ENCODE peak calls at places on chromosome 7, in nine cellular contexts. One of them, this sample, is unnamed.

GRCh38 chr7:151769189-151769821 is 107.6 kb downstream of the PRKAG2 start:
- DNase-seq in tibial artery: no peak
- DNase-seq in activated CD8-positive, alpha-beta memory T cell treated with anti-CD3 and anti-CD28 coated beads for 48 hours: no peak
- DNase-seq in transverse colon: no peak
- DNase-seq in sciatic nerve: no peak
- DNase-seq in amygdala: no peak
- DNase-seq in retinal pigment epithelial cell: no peak
- DNase-seq in NCI-H187: no peak
- DNase-seq in activated T-cell treated with anti-CD3 and anti-CD28 coated beads, Interleukin-2, amount 50 U/mL, for 1 hour: peak
- DNase-seq in this sample: no peak

GRCh38 chr7:4188646-4189045 is 493.4 kb upstream of the FOXK1 start:
- DNase-seq in tibial artery: no peak
- DNase-seq in activated CD8-positive, alpha-beta memory T cell treated with anti-CD3 and anti-CD28 coated beads for 48 hours: no peak
- DNase-seq in transverse colon: no peak
- DNase-seq in sciatic nerve: no peak
- DNase-seq in amygdala: no peak
- DNase-seq in retinal pigment epithelial cell: no peak
- DNase-seq in NCI-H187: no peak
- DNase-seq in activated T-cell treated with anti-CD3 and anti-CD28 coated beads, Interleukin-2, amount 50 U/mL, for 1 hour: no peak
- DNase-seq in this sample: no peak

GRCh38 chr7:27151945-27152815 is at the start of gene HOXA3:
- DNase-seq in tibial artery: peak
- DNase-seq in activated CD8-positive, alpha-beta memory T cell treated with anti-CD3 and anti-CD28 coated beads for 48 hours: no peak
- DNase-seq in transverse colon: peak
- DNase-seq in sciatic nerve: peak
- DNase-seq in amygdala: no peak
- DNase-seq in retinal pigment epithelial cell: no peak
- DNase-seq in NCI-H187: no peak
- DNase-seq in activated T-cell treated with anti-CD3 and anti-CD28 coated beads, Interleukin-2, amount 50 U/mL, for 1 hour: no peak
- DNase-seq in this sample: no peak

GRCh38 chr7:93327006-93327633 is 95.0 kb downstream of the VPS50 start:
- DNase-seq in tibial artery: no peak
- DNase-seq in activated CD8-positive, alpha-beta memory T cell treated with anti-CD3 and anti-CD28 coated beads for 48 hours: no peak
- DNase-seq in transverse colon: no peak
- DNase-seq in sciatic nerve: no peak
- DNase-seq in amygdala: no peak
- DNase-seq in retinal pigment epithelial cell: peak
- DNase-seq in NCI-H187: no peak
- DNase-seq in activated T-cell treated with anti-CD3 and anti-CD28 coated beads, Interleukin-2, amount 50 U/mL, for 1 hour: no peak
- DNase-seq in this sample: peak

GRCh38 chr7:5634107-5634950 is 147.1 kb downstream of the RNF216 start:
- DNase-seq in tibial artery: peak
- DNase-seq in activated CD8-positive, alpha-beta memory T cell treated with anti-CD3 and anti-CD28 coated beads for 48 hours: no peak
- DNase-seq in transverse colon: peak
- DNase-seq in sciatic nerve: peak
- DNase-seq in amygdala: peak
- DNase-seq in retinal pigment epithelial cell: peak
- DNase-seq in NCI-H187: no peak
- DNase-seq in activated T-cell treated with anti-CD3 and anti-CD28 coated beads, Interleukin-2, amount 50 U/mL, for 1 hour: no peak
- DNase-seq in this sample: peak

GRCh38 chr7:151429555-151430331 is 10.2 kb downstream of the CRYGN start:
- DNase-seq in tibial artery: no peak
- DNase-seq in activated CD8-positive, alpha-beta memory T cell treated with anti-CD3 and anti-CD28 coated beads for 48 hours: no peak
- DNase-seq in transverse colon: peak
- DNase-seq in sciatic nerve: no peak
- DNase-seq in amygdala: no peak
- DNase-seq in retinal pigment epithelial cell: no peak
- DNase-seq in NCI-H187: no peak
- DNase-seq in activated T-cell treated with anti-CD3 and anti-CD28 coated beads, Interleukin-2, amount 50 U/mL, for 1 hour: peak
- DNase-seq in this sample: peak

GRCh38 chr7:33379891-33380525 is 250.6 kb downstream of the BBS9 start:
- DNase-seq in tibial artery: no peak
- DNase-seq in activated CD8-positive, alpha-beta memory T cell treated with anti-CD3 and anti-CD28 coated beads for 48 hours: no peak
- DNase-seq in transverse colon: no peak
- DNase-seq in sciatic nerve: no peak
- DNase-seq in amygdala: no peak
- DNase-seq in retinal pigment epithelial cell: no peak
- DNase-seq in NCI-H187: no peak
- DNase-seq in activated T-cell treated with anti-CD3 and anti-CD28 coated beads, Interleukin-2, amount 50 U/mL, for 1 hour: no peak
- DNase-seq in this sample: no peak

GRCh38 chr7:44377681-44378421 is 52.5 kb upstream of the CAMK2B start:
- DNase-seq in tibial artery: peak
- DNase-seq in activated CD8-positive, alpha-beta memory T cell treated with anti-CD3 and anti-CD28 coated beads for 48 hours: no peak
- DNase-seq in transverse colon: no peak
- DNase-seq in sciatic nerve: no peak
- DNase-seq in amygdala: no peak
- DNase-seq in retinal pigment epithelial cell: no peak
- DNase-seq in NCI-H187: no peak
- DNase-seq in activated T-cell treated with anti-CD3 and anti-CD28 coated beads, Interleukin-2, amount 50 U/mL, for 1 hour: no peak
- DNase-seq in this sample: no peak

GRCh38 chr7:148044173-148044572 is 546.4 kb upstream of the C7orf33 start:
- DNase-seq in tibial artery: no peak
- DNase-seq in activated CD8-positive, alpha-beta memory T cell treated with anti-CD3 and anti-CD28 coated beads for 48 hours: no peak
- DNase-seq in transverse colon: no peak
- DNase-seq in sciatic nerve: no peak
- DNase-seq in amygdala: no peak
- DNase-seq in retinal pigment epithelial cell: no peak
- DNase-seq in NCI-H187: no peak
- DNase-seq in activated T-cell treated with anti-CD3 and anti-CD28 coated beads, Interleukin-2, amount 50 U/mL, for 1 hour: no peak
- DNase-seq in this sample: no peak

GRCh38 chr7:66739953-66740301 is 606 bp upstream of the RABGEF1 start:
- DNase-seq in tibial artery: no peak
- DNase-seq in activated CD8-positive, alpha-beta memory T cell treated with anti-CD3 and anti-CD28 coated beads for 48 hours: no peak
- DNase-seq in transverse colon: no peak
- DNase-seq in sciatic nerve: no peak
- DNase-seq in amygdala: no peak
- DNase-seq in retinal pigment epithelial cell: no peak
- DNase-seq in NCI-H187: no peak
- DNase-seq in activated T-cell treated with anti-CD3 and anti-CD28 coated beads, Interleukin-2, amount 50 U/mL, for 1 hour: no peak
- DNase-seq in this sample: no peak

GRCh38 chr7:143490719-143491306 is 13.1 kb downstream of the TAS2R41 start:
- DNase-seq in tibial artery: no peak
- DNase-seq in activated CD8-positive, alpha-beta memory T cell treated with anti-CD3 and anti-CD28 coated beads for 48 hours: no peak
- DNase-seq in transverse colon: no peak
- DNase-seq in sciatic nerve: no peak
- DNase-seq in amygdala: no peak
- DNase-seq in retinal pigment epithelial cell: no peak
- DNase-seq in NCI-H187: no peak
- DNase-seq in activated T-cell treated with anti-CD3 and anti-CD28 coated beads, Interleukin-2, amount 50 U/mL, for 1 hour: no peak
- DNase-seq in this sample: peak

GRCh38 chr7:1918881-1919525 is 248.9 kb downstream of the ELFN1 start:
- DNase-seq in tibial artery: no peak
- DNase-seq in activated CD8-positive, alpha-beta memory T cell treated with anti-CD3 and anti-CD28 coated beads for 48 hours: no peak
- DNase-seq in transverse colon: no peak
- DNase-seq in sciatic nerve: no peak
- DNase-seq in amygdala: no peak
- DNase-seq in retinal pigment epithelial cell: no peak
- DNase-seq in NCI-H187: no peak
- DNase-seq in activated T-cell treated with anti-CD3 and anti-CD28 coated beads, Interleukin-2, amount 50 U/mL, for 1 hour: no peak
- DNase-seq in this sample: no peak

GRCh38 chr7:48964074-48964473 is 39.7 kb downstream of the CDC14C start:
- DNase-seq in tibial artery: no peak
- DNase-seq in activated CD8-positive, alpha-beta memory T cell treated with anti-CD3 and anti-CD28 coated beads for 48 hours: no peak
- DNase-seq in transverse colon: no peak
- DNase-seq in sciatic nerve: no peak
- DNase-seq in amygdala: no peak
- DNase-seq in retinal pigment epithelial cell: peak
- DNase-seq in NCI-H187: no peak
- DNase-seq in activated T-cell treated with anti-CD3 and anti-CD28 coated beads, Interleukin-2, amount 50 U/mL, for 1 hour: no peak
- DNase-seq in this sample: peak

GRCh38 chr7:43281268-43281667 is 168.8 kb downstream of the HECW1 start:
- DNase-seq in tibial artery: no peak
- DNase-seq in activated CD8-positive, alpha-beta memory T cell treated with anti-CD3 and anti-CD28 coated beads for 48 hours: no peak
- DNase-seq in transverse colon: no peak
- DNase-seq in sciatic nerve: no peak
- DNase-seq in amygdala: no peak
- DNase-seq in retinal pigment epithelial cell: no peak
- DNase-seq in NCI-H187: no peak
- DNase-seq in activated T-cell treated with anti-CD3 and anti-CD28 coated beads, Interleukin-2, amount 50 U/mL, for 1 hour: no peak
- DNase-seq in this sample: no peak

GRCh38 chr7:50185951-50186697 is 93.1 kb upstream of the ZPBP start:
- DNase-seq in tibial artery: no peak
- DNase-seq in activated CD8-positive, alpha-beta memory T cell treated with anti-CD3 and anti-CD28 coated beads for 48 hours: no peak
- DNase-seq in transverse colon: no peak
- DNase-seq in sciatic nerve: no peak
- DNase-seq in amygdala: no peak
- DNase-seq in retinal pigment epithelial cell: no peak
- DNase-seq in NCI-H187: no peak
- DNase-seq in activated T-cell treated with anti-CD3 and anti-CD28 coated beads, Interleukin-2, amount 50 U/mL, for 1 hour: no peak
- DNase-seq in this sample: no peak

GRCh38 chr7:146067880-146068279 is 48.7 kb upstream of the CNTNAP2 start:
- DNase-seq in tibial artery: no peak
- DNase-seq in activated CD8-positive, alpha-beta memory T cell treated with anti-CD3 and anti-CD28 coated beads for 48 hours: no peak
- DNase-seq in transverse colon: no peak
- DNase-seq in sciatic nerve: no peak
- DNase-seq in amygdala: no peak
- DNase-seq in retinal pigment epithelial cell: no peak
- DNase-seq in NCI-H187: peak
- DNase-seq in activated T-cell treated with anti-CD3 and anti-CD28 coated beads, Interleukin-2, amount 50 U/mL, for 1 hour: no peak
- DNase-seq in this sample: no peak

GRCh38 chr7:37342665-37343471 is 105.8 kb downstream of the ELMO1 start:
- DNase-seq in tibial artery: no peak
- DNase-seq in activated CD8-positive, alpha-beta memory T cell treated with anti-CD3 and anti-CD28 coated beads for 48 hours: no peak
- DNase-seq in transverse colon: peak
- DNase-seq in sciatic nerve: no peak
- DNase-seq in amygdala: no peak
- DNase-seq in retinal pigment epithelial cell: no peak
- DNase-seq in NCI-H187: peak
- DNase-seq in activated T-cell treated with anti-CD3 and anti-CD28 coated beads, Interleukin-2, amount 50 U/mL, for 1 hour: peak
- DNase-seq in this sample: peak

GRCh38 chr7:30681262-30682130 is 760 bp downstream of the CRHR2 start:
- DNase-seq in tibial artery: no peak
- DNase-seq in activated CD8-positive, alpha-beta memory T cell treated with anti-CD3 and anti-CD28 coated beads for 48 hours: no peak
- DNase-seq in transverse colon: no peak
- DNase-seq in sciatic nerve: no peak
- DNase-seq in amygdala: no peak
- DNase-seq in retinal pigment epithelial cell: no peak
- DNase-seq in NCI-H187: no peak
- DNase-seq in activated T-cell treated with anti-CD3 and anti-CD28 coated beads, Interleukin-2, amount 50 U/mL, for 1 hour: peak
- DNase-seq in this sample: no peak

GRCh38 chr7:130940907-130941306 is 206.9 kb upstream of the KLF14 start:
- DNase-seq in tibial artery: no peak
- DNase-seq in activated CD8-positive, alpha-beta memory T cell treated with anti-CD3 and anti-CD28 coated beads for 48 hours: no peak
- DNase-seq in transverse colon: no peak
- DNase-seq in sciatic nerve: no peak
- DNase-seq in amygdala: no peak
- DNase-seq in retinal pigment epithelial cell: no peak
- DNase-seq in NCI-H187: no peak
- DNase-seq in activated T-cell treated with anti-CD3 and anti-CD28 coated beads, Interleukin-2, amount 50 U/mL, for 1 hour: no peak
- DNase-seq in this sample: no peak

GRCh38 chr7:46315891-46316290 is 394.8 kb upstream of the IGFBP3 start:
- DNase-seq in tibial artery: no peak
- DNase-seq in activated CD8-positive, alpha-beta memory T cell treated with anti-CD3 and anti-CD28 coated beads for 48 hours: no peak
- DNase-seq in transverse colon: no peak
- DNase-seq in sciatic nerve: no peak
- DNase-seq in amygdala: no peak
- DNase-seq in retinal pigment epithelial cell: no peak
- DNase-seq in NCI-H187: no peak
- DNase-seq in activated T-cell treated with anti-CD3 and anti-CD28 coated beads, Interleukin-2, amount 50 U/mL, for 1 hour: no peak
- DNase-seq in this sample: no peak

GRCh38 chr7:95324396-95324795 is at the start of gene PON1:
- DNase-seq in tibial artery: no peak
- DNase-seq in activated CD8-positive, alpha-beta memory T cell treated with anti-CD3 and anti-CD28 coated beads for 48 hours: no peak
- DNase-seq in transverse colon: no peak
- DNase-seq in sciatic nerve: no peak
- DNase-seq in amygdala: no peak
- DNase-seq in retinal pigment epithelial cell: no peak
- DNase-seq in NCI-H187: no peak
- DNase-seq in activated T-cell treated with anti-CD3 and anti-CD28 coated beads, Interleukin-2, amount 50 U/mL, for 1 hour: peak
- DNase-seq in this sample: no peak

GRCh38 chr7:8638076-8638475 is 204.7 kb downstream of the NXPH1 start:
- DNase-seq in tibial artery: no peak
- DNase-seq in activated CD8-positive, alpha-beta memory T cell treated with anti-CD3 and anti-CD28 coated beads for 48 hours: no peak
- DNase-seq in transverse colon: peak
- DNase-seq in sciatic nerve: no peak
- DNase-seq in amygdala: peak
- DNase-seq in retinal pigment epithelial cell: no peak
- DNase-seq in NCI-H187: no peak
- DNase-seq in activated T-cell treated with anti-CD3 and anti-CD28 coated beads, Interleukin-2, amount 50 U/mL, for 1 hour: no peak
- DNase-seq in this sample: peak

GRCh38 chr7:510782-511281 is 8.8 kb downstream of the PDGFA start:
- DNase-seq in tibial artery: peak
- DNase-seq in activated CD8-positive, alpha-beta memory T cell treated with anti-CD3 and anti-CD28 coated beads for 48 hours: no peak
- DNase-seq in transverse colon: no peak
- DNase-seq in sciatic nerve: no peak
- DNase-seq in amygdala: no peak
- DNase-seq in retinal pigment epithelial cell: no peak
- DNase-seq in NCI-H187: no peak
- DNase-seq in activated T-cell treated with anti-CD3 and anti-CD28 coated beads, Interleukin-2, amount 50 U/mL, for 1 hour: no peak
- DNase-seq in this sample: no peak

GRCh38 chr7:91228327-91228726 is 35.9 kb upstream of the FZD1 start:
- DNase-seq in tibial artery: no peak
- DNase-seq in activated CD8-positive, alpha-beta memory T cell treated with anti-CD3 and anti-CD28 coated beads for 48 hours: no peak
- DNase-seq in transverse colon: no peak
- DNase-seq in sciatic nerve: no peak
- DNase-seq in amygdala: no peak
- DNase-seq in retinal pigment epithelial cell: no peak
- DNase-seq in NCI-H187: no peak
- DNase-seq in activated T-cell treated with anti-CD3 and anti-CD28 coated beads, Interleukin-2, amount 50 U/mL, for 1 hour: no peak
- DNase-seq in this sample: no peak

GRCh38 chr7:155115288-155115687 is 45.2 kb downstream of the HTR5A start:
- DNase-seq in tibial artery: no peak
- DNase-seq in activated CD8-positive, alpha-beta memory T cell treated with anti-CD3 and anti-CD28 coated beads for 48 hours: no peak
- DNase-seq in transverse colon: no peak
- DNase-seq in sciatic nerve: no peak
- DNase-seq in amygdala: no peak
- DNase-seq in retinal pigment epithelial cell: no peak
- DNase-seq in NCI-H187: no peak
- DNase-seq in activated T-cell treated with anti-CD3 and anti-CD28 coated beads, Interleukin-2, amount 50 U/mL, for 1 hour: no peak
- DNase-seq in this sample: no peak

GRCh38 chr7:91266067-91266930 is 2.1 kb downstream of the FZD1 start:
- DNase-seq in tibial artery: peak
- DNase-seq in activated CD8-positive, alpha-beta memory T cell treated with anti-CD3 and anti-CD28 coated beads for 48 hours: no peak
- DNase-seq in transverse colon: peak
- DNase-seq in sciatic nerve: peak
- DNase-seq in amygdala: no peak
- DNase-seq in retinal pigment epithelial cell: no peak
- DNase-seq in NCI-H187: no peak
- DNase-seq in activated T-cell treated with anti-CD3 and anti-CD28 coated beads, Interleukin-2, amount 50 U/mL, for 1 hour: no peak
- DNase-seq in this sample: no peak

GRCh38 chr7:137386966-137387365 is 43.4 kb upstream of the PTN start:
- DNase-seq in tibial artery: no peak
- DNase-seq in activated CD8-positive, alpha-beta memory T cell treated with anti-CD3 and anti-CD28 coated beads for 48 hours: no peak
- DNase-seq in transverse colon: no peak
- DNase-seq in sciatic nerve: no peak
- DNase-seq in amygdala: no peak
- DNase-seq in retinal pigment epithelial cell: no peak
- DNase-seq in NCI-H187: no peak
- DNase-seq in activated T-cell treated with anti-CD3 and anti-CD28 coated beads, Interleukin-2, amount 50 U/mL, for 1 hour: no peak
- DNase-seq in this sample: no peak

GRCh38 chr7:80478683-80479082 is 33.2 kb downstream of the GNAT3 start:
- DNase-seq in tibial artery: no peak
- DNase-seq in activated CD8-positive, alpha-beta memory T cell treated with anti-CD3 and anti-CD28 coated beads for 48 hours: no peak
- DNase-seq in transverse colon: no peak
- DNase-seq in sciatic nerve: no peak
- DNase-seq in amygdala: no peak
- DNase-seq in retinal pigment epithelial cell: peak
- DNase-seq in NCI-H187: no peak
- DNase-seq in activated T-cell treated with anti-CD3 and anti-CD28 coated beads, Interleukin-2, amount 50 U/mL, for 1 hour: no peak
- DNase-seq in this sample: peak

GRCh38 chr7:141463986-141464385 is 87.2 kb upstream of the AGK start:
- DNase-seq in tibial artery: no peak
- DNase-seq in activated CD8-positive, alpha-beta memory T cell treated with anti-CD3 and anti-CD28 coated beads for 48 hours: no peak
- DNase-seq in transverse colon: no peak
- DNase-seq in sciatic nerve: no peak
- DNase-seq in amygdala: no peak
- DNase-seq in retinal pigment epithelial cell: peak
- DNase-seq in NCI-H187: no peak
- DNase-seq in activated T-cell treated with anti-CD3 and anti-CD28 coated beads, Interleukin-2, amount 50 U/mL, for 1 hour: no peak
- DNase-seq in this sample: peak

GRCh38 chr7:77693830-77694583 is 2.3 kb upstream of the RSBN1L start:
- DNase-seq in tibial artery: no peak
- DNase-seq in activated CD8-positive, alpha-beta memory T cell treated with anti-CD3 and anti-CD28 coated beads for 48 hours: no peak
- DNase-seq in transverse colon: no peak
- DNase-seq in sciatic nerve: no peak
- DNase-seq in amygdala: no peak
- DNase-seq in retinal pigment epithelial cell: no peak
- DNase-seq in NCI-H187: no peak
- DNase-seq in activated T-cell treated with anti-CD3 and anti-CD28 coated beads, Interleukin-2, amount 50 U/mL, for 1 hour: no peak
- DNase-seq in this sample: no peak

GRCh38 chr7:102287465-102288146 is 938 bp downstream of the SH2B2 start:
- DNase-seq in tibial artery: no peak
- DNase-seq in activated CD8-positive, alpha-beta memory T cell treated with anti-CD3 and anti-CD28 coated beads for 48 hours: no peak
- DNase-seq in transverse colon: peak
- DNase-seq in sciatic nerve: peak
- DNase-seq in amygdala: peak
- DNase-seq in retinal pigment epithelial cell: no peak
- DNase-seq in NCI-H187: peak
- DNase-seq in activated T-cell treated with anti-CD3 and anti-CD28 coated beads, Interleukin-2, amount 50 U/mL, for 1 hour: peak
- DNase-seq in this sample: no peak

This sample was measured in A172.